ENCODE peak calls at places on chromosome 20, in six cellular contexts. G is HFF-Myc, R is fibroblast of pulmonary artery, X is activated B cell treated with CpG ODN at 0.5 μM for 24 hours, J is HFFc6, F is upper lobe of left lung. U is an unnamed sample.

GRCh38 chr20:23086056-23086551 is at the start of gene CD93:
- DNase-seq in F (peak; percentile 63), X (no peak), J (no peak), G (no peak), R (peak; percentile 70), U (peak; percentile 67)

GRCh38 chr20:45095753-45096371 is 5.1 kb downstream of the KCNS1 start:
- DNase-seq in J (peak; percentile 54), G (peak; percentile 41), X (no peak), F (peak; percentile 37), R (peak; percentile 78), U (peak; percentile 72)

GRCh38 chr20:56204206-56204605 is 44.3 kb upstream of the MC3R start:
- DNase-seq in G (no peak), F (no peak), R (no peak), X (no peak), J (no peak), U (no peak)

GRCh38 chr20:49097159-49097558 is 51.0 kb downstream of the CSE1L start:
- DNase-seq in J (no peak), G (no peak), R (no peak), X (no peak), F (no peak), U (no peak)

GRCh38 chr20:33325350-33325749 is 42.3 kb downstream of the BPIFB1 start:
- DNase-seq in R (no peak), G (no peak), X (no peak), J (no peak), F (no peak), U (no peak)

GRCh38 chr20:20096421-20096820 is 44.1 kb downstream of the CFAP61 start:
- DNase-seq in F (no peak), X (no peak), G (no peak), J (no peak), R (no peak), U (no peak)

GRCh38 chr20:14992071-14992654 is 654.8 kb upstream of the FLRT3 start:
- DNase-seq in F (no peak), R (peak; percentile 74), X (no peak), J (no peak), G (no peak), U (peak; percentile 6)

GRCh38 chr20:33667245-33668086 is 723 bp downstream of the ACTL10 start:
- DNase-seq in R (peak; percentile 79), G (peak; percentile 58), J (peak; percentile 76), F (peak; percentile 58), X (peak; percentile 76), U (no peak)

GRCh38 chr20:46811328-46812084 is 83.1 kb upstream of the EYA2 start:
- DNase-seq in F (no peak), X (no peak), R (no peak), G (no peak), J (no peak), U (no peak)

GRCh38 chr20:64223526-64224067 is 32.0 kb upstream of the PCMTD2 start:
- DNase-seq in R (peak; percentile 25), G (no peak), F (peak; percentile 47), J (no peak), X (no peak), U (peak; percentile 37)

GRCh38 chr20:57654363-57654997 is 34.3 kb upstream of the ZBP1 start:
- DNase-seq in G (peak; percentile 9), F (peak; percentile 54), J (peak; percentile 0), X (peak; percentile 55), R (peak; percentile 69), U (peak; percentile 71)

GRCh38 chr20:61753196-61753942 is 312.3 kb downstream of the TAF4 start:
- DNase-seq in R (peak; percentile 17), J (peak; percentile 11), X (no peak), G (no peak), F (no peak), U (peak; percentile 53)

GRCh38 chr20:64219730-64220129 is 35.8 kb upstream of the PCMTD2 start:
- DNase-seq in F (no peak), G (no peak), R (no peak), X (no peak), J (no peak), U (no peak)

GRCh38 chr20:57288676-57289075 is 22.2 kb upstream of the BMP7 start:
- DNase-seq in F (no peak), R (no peak), X (no peak), J (no peak), G (no peak), U (no peak)

GRCh38 chr20:2984956-2985661 is 58.3 kb upstream of the GNRH2 start:
- DNase-seq in X (no peak), G (peak; percentile 22), J (peak; percentile 35), F (no peak), R (peak; percentile 55), U (peak; percentile 56)

GRCh38 chr20:11195899-11196558 is 522.2 kb upstream of the JAG1 start:
- DNase-seq in J (peak; percentile 34), F (peak; percentile 25), X (no peak), R (peak; percentile 60), G (no peak), U (peak; percentile 20)

GRCh38 chr20:10946124-10946880 is 272.5 kb upstream of the JAG1 start:
- DNase-seq in F (no peak), X (no peak), R (no peak), J (no peak), G (no peak), U (no peak)

GRCh38 chr20:58406422-58407001 is 17.5 kb downstream of the VAPB start:
- DNase-seq in R (no peak), F (no peak), G (no peak), J (no peak), X (no peak), U (no peak)

GRCh38 chr20:46350201-46350985 is 42.1 kb upstream of the CDH22 start:
- DNase-seq in J (peak; percentile 80), F (no peak), G (peak; percentile 72), R (peak; percentile 86), X (no peak), U (peak; percentile 87)

GRCh38 chr20:59988141-59988540 is 29.9 kb downstream of the CDH26 start:
- DNase-seq in F (peak; percentile 90), J (peak; percentile 32), X (no peak), R (no peak), G (no peak), U (no peak)

GRCh38 chr20:1108437-1108920 is 9.9 kb upstream of the PSMF1 start:
- DNase-seq in R (peak; percentile 45), J (peak; percentile 39), G (no peak), F (peak; percentile 59), X (peak; percentile 36), U (peak; percentile 65)

GRCh38 chr20:32451682-32452461 is 93.7 kb downstream of the ASXL1 start:
- DNase-seq in X (no peak), J (no peak), G (no peak), R (no peak), F (no peak), U (no peak)

GRCh38 chr20:1418335-1418734 is 25.5 kb upstream of the FKBP1A start:
- DNase-seq in X (no peak), F (no peak), G (no peak), R (peak; percentile 40), J (peak; percentile 69), U (peak; percentile 21)

GRCh38 chr20:2022163-2022562 is 28.3 kb upstream of the PDYN start:
- DNase-seq in F (no peak), X (no peak), J (no peak), R (no peak), G (no peak), U (no peak)

GRCh38 chr20:21103582-21104465 is 2.3 kb downstream of the LINC00237 start:
- DNase-seq in J (no peak), R (no peak), G (no peak), X (no peak), F (no peak), U (no peak)

GRCh38 chr20:31945790-31946189 is 6.1 kb downstream of the PDRG1 start:
- DNase-seq in X (no peak), G (no peak), R (no peak), J (no peak), F (no peak), U (no peak)

GRCh38 chr20:24746351-24746685 is 202.8 kb upstream of the CST7 start:
- DNase-seq in R (no peak), X (no peak), G (no peak), J (no peak), F (peak; percentile 56), U (no peak)

GRCh38 chr20:24001901-24002405 is 13.4 kb upstream of the GGTLC1 start:
- DNase-seq in J (no peak), R (no peak), G (no peak), F (no peak), X (no peak), U (no peak)

DNA sequence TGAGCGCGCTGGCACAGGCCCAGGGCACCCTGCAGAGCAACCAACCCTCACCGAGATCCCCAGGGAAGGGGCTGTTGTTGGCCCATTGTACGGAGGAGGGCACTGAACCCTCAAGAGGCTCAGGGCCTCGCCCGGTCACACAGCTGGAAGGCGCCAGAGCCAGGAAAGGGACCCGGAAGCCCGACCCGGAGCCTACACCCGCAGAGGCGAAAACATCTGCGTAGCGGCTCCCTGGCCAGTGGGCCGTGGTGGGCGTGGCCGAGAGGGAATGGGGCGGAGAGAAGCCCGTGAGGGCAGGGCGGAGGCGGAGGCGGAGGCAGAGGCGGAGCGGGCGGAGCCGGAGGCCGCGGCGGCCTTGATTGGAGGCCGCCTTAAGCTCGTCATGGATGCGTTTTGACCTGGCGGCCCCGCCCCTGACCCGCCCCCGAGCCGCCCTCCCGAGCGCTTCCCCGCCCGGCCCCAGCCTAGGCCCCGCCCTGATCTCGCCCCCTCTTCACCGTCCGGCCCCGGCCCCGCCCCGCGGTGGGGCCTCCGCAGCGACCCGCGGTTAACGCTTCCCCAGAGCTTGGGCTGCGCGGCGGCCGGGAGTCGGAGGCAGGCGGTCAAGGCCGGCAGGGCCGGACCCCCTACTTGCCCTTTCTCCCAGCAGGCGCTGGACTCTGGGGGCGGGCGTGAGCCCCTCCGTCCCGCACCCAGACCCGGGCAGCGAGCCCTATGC is 2.1 kb upstream of the MRGBP start:
- DNase-seq in R (peak; percentile 97), G (peak; percentile 78), X (peak; percentile 99), F (peak; percentile 96), J (peak; percentile 85), U (peak; percentile 99)
- TF ChIP-seq CTCF in R (no peak), G (no peak), X (no peak), F (no peak), J (no peak), U (no peak)

DNA sequence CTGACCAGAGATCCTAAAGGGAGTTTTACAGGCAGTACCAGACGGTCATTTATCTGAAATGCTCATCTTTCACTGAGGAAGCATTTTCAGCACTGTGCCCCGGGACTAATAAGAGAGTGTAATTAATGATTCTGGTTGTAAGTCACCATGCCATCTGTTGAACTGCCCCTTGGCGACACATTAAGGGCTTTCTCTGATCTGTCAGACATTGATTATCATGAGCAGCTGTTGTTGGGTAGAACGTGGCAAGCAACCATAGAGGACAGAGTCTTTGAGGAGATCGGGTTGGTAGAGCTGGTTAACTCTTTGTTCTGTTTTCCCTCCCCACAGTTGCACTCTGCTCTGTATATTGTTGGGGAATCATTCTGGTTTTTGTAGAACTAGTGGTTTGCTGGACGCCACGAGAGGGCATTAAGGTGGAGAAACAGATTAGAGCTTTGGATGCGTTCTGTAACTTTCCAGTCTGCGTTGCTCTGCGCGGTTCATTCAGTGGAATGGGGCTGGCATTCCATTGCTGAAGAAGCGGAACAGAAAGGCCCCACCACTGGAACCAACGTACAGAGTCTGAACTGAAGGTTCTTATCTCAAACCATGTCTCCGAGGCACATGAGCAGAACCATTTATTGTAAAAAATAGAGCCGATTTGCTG is 34.3 kb downstream of the RPRD1B start:
- DNase-seq in R (no peak), F (no peak), J (no peak), X (no peak), G (no peak), U (no peak)
- TF ChIP-seq CTCF in R (no peak), F (no peak), J (no peak), X (no peak), G (no peak), U (no peak)

GRCh38 chr20:17287503-17287902 is 60.7 kb downstream of the PCSK2 start:
- DNase-seq in J (no peak), G (no peak), F (no peak), X (no peak), R (no peak), U (no peak)
- TF ChIP-seq CTCF in J (peak; percentile 27), G (peak; percentile 48), F (no peak), X (no peak), R (peak; percentile 13), U (no peak)

GRCh38 chr20:42483694-42484303 is 705.9 kb downstream of the PTPRT start:
- DNase-seq in J (no peak), F (peak; percentile 23), R (no peak), X (no peak), G (no peak), U (peak; percentile 3)
- TF ChIP-seq CTCF in J (peak; percentile 15), F (peak; percentile 38), R (no peak), X (no peak), G (peak; percentile 31), U (peak; percentile 33)

U was measured in cardiac muscle cell.